ENCODE peak calls at places on chromosomes 2 and 18, in eight cellular contexts. M, G, T, A, W, V, P and N are unnamed samples.

GRCh38 chr2:236302555-236302954 is 38.3 kb upstream of the ASB18 start:
- DNase-seq in V (no peak), W (no peak), A (no peak), T (no peak), M (no peak), G (no peak), P (no peak), N (no peak)

GRCh38 chr2:117940436-117940835 is 73.4 kb downstream of the CCDC93 start:
- DNase-seq in T (no peak), W (no peak), P (no peak), V (no peak), A (no peak), G (no peak), M (no peak), N (no peak)

GRCh38 chr18:76482971-76483691 is 11.9 kb downstream of the ZNF516 start:
- DNase-seq in G (no peak), V (no peak), A (no peak), M (no peak), T (no peak), P (no peak), W (no peak), N (no peak)

GRCh38 chr18:76349067-76349715 is 145.9 kb downstream of the ZNF516 start:
- DNase-seq in V (peak; percentile 87), A (peak; percentile 38), G (peak; percentile 47), M (peak; percentile 45), W (peak; percentile 71), T (peak; percentile 44), P (peak; percentile 51), N (peak; percentile 84)

GRCh38 chr18:24322594-24323136 is 75.0 kb downstream of the OSBPL1A start:
- DNase-seq in T (no peak), G (no peak), A (no peak), V (no peak), P (no peak), M (no peak), W (no peak), N (no peak)

GRCh38 chr2:188065386-188065785 is 226.3 kb upstream of the GULP1 start:
- DNase-seq in M (no peak), T (no peak), V (no peak), G (no peak), P (no peak), A (no peak), W (no peak), N (no peak)

GRCh38 chr2:71784734-71785549 is 331.6 kb downstream of the DYSF start:
- DNase-seq in W (no peak), G (no peak), V (no peak), A (no peak), M (peak; percentile 62), P (no peak), T (no peak), N (no peak)

GRCh38 chr2:39121523-39122063 is 742 bp upstream of the SOS1 start:
- DNase-seq in A (peak; percentile 69), W (no peak), P (no peak), M (peak; percentile 9), T (no peak), G (no peak), V (peak; percentile 39), N (no peak)

GRCh38 chr2:235394278-235394828 is 99.5 kb upstream of the AGAP1 start:
- DNase-seq in G (no peak), P (no peak), M (peak; percentile 81), W (no peak), V (no peak), A (no peak), T (no peak), N (no peak)

GRCh38 chr2:38652431-38653273 is 13.3 kb upstream of the GALM start:
- DNase-seq in A (no peak), P (no peak), T (no peak), V (no peak), M (no peak), G (no peak), W (peak; percentile 15), N (no peak)

GRCh38 chr2:121288454-121289231 is 3.6 kb upstream of the TFCP2L1 start:
- DNase-seq in G (no peak), A (no peak), W (no peak), T (no peak), P (no peak), M (no peak), V (peak; percentile 22), N (no peak)

GRCh38 chr2:3148716-3149115 is 228.9 kb downstream of the EIPR1 start:
- DNase-seq in G (no peak), A (no peak), V (no peak), M (no peak), W (no peak), T (no peak), P (no peak), N (no peak)

GRCh38 chr2:240343548-240343947 is 91.9 kb upstream of the GPC1 start:
- DNase-seq in P (no peak), T (no peak), V (no peak), M (no peak), A (no peak), G (no peak), W (no peak), N (no peak)

GRCh38 chr2:15391771-15392170 is 169.4 kb downstream of the NBAS start:
- DNase-seq in P (no peak), V (no peak), W (no peak), A (no peak), M (no peak), T (no peak), G (no peak), N (no peak)

GRCh38 chr2:98157557-98157956 is 70.6 kb downstream of the VWA3B start:
- DNase-seq in V (no peak), A (no peak), W (no peak), P (no peak), M (no peak), G (no peak), T (no peak), N (no peak)

GRCh38 chr2:49640630-49641029 is 486.3 kb upstream of the FSHR start:
- DNase-seq in A (no peak), G (no peak), W (no peak), V (no peak), T (no peak), P (no peak), M (no peak), N (no peak)

GRCh38 chr2:45300026-45300750 is 290.9 kb upstream of the SIX2 start:
- DNase-seq in G (no peak), V (no peak), T (no peak), A (peak; percentile 67), M (no peak), W (no peak), P (no peak), N (peak; percentile 63)

GRCh38 chr2:12177052-12177994 is 430.9 kb downstream of the LPIN1 start:
- DNase-seq in P (peak; percentile 20), T (no peak), M (peak; percentile 82), A (no peak), G (no peak), V (peak; percentile 82), W (peak; percentile 8), N (no peak)

GRCh38 chr18:36525913-36526312 is 228.4 kb downstream of the FHOD3 start:
- DNase-seq in M (no peak), P (no peak), V (no peak), G (no peak), W (no peak), A (no peak), T (no peak), N (no peak)

GRCh38 chr2:34828481-34828880 is 1229.4 kb upstream of the FAM98A start:
- DNase-seq in T (no peak), G (no peak), M (no peak), W (no peak), A (no peak), P (no peak), V (no peak), N (no peak)

GRCh38 chr18:57806891-57807280 is 3.8 kb upstream of the ATP8B1 start:
- DNase-seq in P (no peak), G (no peak), V (no peak), T (no peak), M (peak; percentile 84), W (no peak), A (no peak), N (no peak)